ENCODE peak calls at places on chromosomes 2 and 18, in seven cellular contexts. U is H9; I is pons; W is activated CD4-positive, alpha-beta T cell treated with anti-CD3 and anti-CD28 coated beads for 36 hours; J is ACHN; R is A549; F is NCI-H1092. M is an unnamed sample.

GRCh38 chr2:236155406-236155805 is 12.8 kb downstream of the GBX2 start:
- DNase-seq in U (no peak), F (no peak), R (no peak), J (no peak), W (no peak), I (no peak), M (no peak)

GRCh38 chr2:60094450-60094929 is 459.0 kb downstream of the BCL11A start:
- DNase-seq in J (no peak), I (no peak), R (no peak), W (no peak), F (no peak), U (no peak), M (peak)

GRCh38 chr2:23631391-23631790 is 246.4 kb downstream of the KLHL29 start:
- DNase-seq in J (no peak), W (no peak), R (no peak), I (no peak), F (no peak), U (no peak), M (no peak)

GRCh38 chr2:98559581-98559980 is 48.7 kb downstream of the COA5 start:
- DNase-seq in I (no peak), R (no peak), W (no peak), J (no peak), F (no peak), U (no peak), M (no peak)

GRCh38 chr2:240436626-240437180 is 1.2 kb downstream of the GPC1 start:
- DNase-seq in U (no peak), W (no peak), F (no peak), I (no peak), R (no peak), J (no peak), M (no peak)

GRCh38 chr2:60992985-60993392 is 24.5 kb upstream of the PEX13 start:
- DNase-seq in J (no peak), F (no peak), I (peak), W (no peak), R (no peak), U (no peak), M (no peak)

GRCh38 chr2:186429095-186429494 is 57.0 kb upstream of the ZC3H15 start:
- DNase-seq in J (no peak), I (no peak), U (no peak), R (no peak), F (no peak), W (no peak), M (no peak)

GRCh38 chr2:156333951-156334495 is 1.5 kb upstream of the NR4A2 start:
- DNase-seq in U (peak), I (no peak), R (peak), F (peak), J (peak), W (peak), M (peak)

GRCh38 chr18:13889661-13890060 is 25.7 kb downstream of the MC2R start:
- DNase-seq in F (no peak), U (no peak), J (no peak), W (no peak), R (peak), I (no peak), M (no peak)

GRCh38 chr2:217943379-217944321 is 59.1 kb downstream of the TNS1 start:
- DNase-seq in U (peak), F (no peak), I (peak), R (peak), J (peak), W (peak), M (peak)

GRCh38 chr2:177758591-177759371 is 313.8 kb downstream of the PDE11A start:
- DNase-seq in J (peak), U (peak), I (peak), W (peak), F (no peak), R (peak), M (no peak)

GRCh38 chr18:58453913-58454317 is 175.0 kb downstream of the ALPK2 start:
- DNase-seq in R (no peak), W (no peak), J (no peak), F (no peak), I (no peak), U (no peak), M (no peak)

GRCh38 chr2:232211743-232212686 is 166.5 kb upstream of the ALPP start:
- DNase-seq in J (no peak), F (no peak), U (no peak), W (no peak), I (no peak), R (no peak), M (no peak)

GRCh38 chr2:42298996-42299754 is 61.8 kb downstream of the COX7A2L start:
- DNase-seq in W (no peak), J (no peak), R (no peak), U (no peak), F (no peak), I (no peak), M (no peak)

GRCh38 chr18:79935499-79935898 is 16.0 kb downstream of the SLC66A2 start:
- DNase-seq in I (no peak), U (peak), J (no peak), W (peak), F (no peak), R (no peak), M (no peak)

GRCh38 chr18:23422751-23423418 is 30.2 kb upstream of the RIOK3 start:
- DNase-seq in U (no peak), R (peak), J (no peak), F (no peak), W (peak), I (no peak), M (peak)

GRCh38 chr2:5759949-5760348 is 67.8 kb downstream of the SOX11 start:
- DNase-seq in F (no peak), R (no peak), J (no peak), U (no peak), W (no peak), I (no peak), M (no peak)

GRCh38 chr2:24613154-24613814 is 122.2 kb downstream of the NCOA1 start:
- DNase-seq in W (peak), I (no peak), R (peak), U (peak), J (peak), F (no peak), M (peak)

GRCh38 chr2:67290451-67290991 is 106.6 kb upstream of the ETAA1 start:
- DNase-seq in U (no peak), J (peak), W (no peak), F (no peak), I (no peak), R (peak), M (no peak)